ENCODE peak calls at places on chromosomes 12 and 14, in eight cellular contexts. Q, F, X, H, D, G, J and W are unnamed samples.

GRCh38 chr14:69945347-69945746 is 66.1 kb downstream of the SMOC1 start:
- DNase-seq in Q (no peak), F (no peak), X (no peak), H (no peak), D (no peak), G (no peak), J (no peak), W (no peak)

GRCh38 chr12:69000540-69001243 is 67.7 kb upstream of the CPM start:
- DNase-seq in Q (peak; percentile 70), F (no peak), X (no peak), H (no peak), D (no peak), G (no peak), J (no peak), W (no peak)

GRCh38 chr12:103401421-103401820 is 94.3 kb downstream of the C12orf42 start:
- DNase-seq in Q (no peak), F (peak; percentile 62), X (peak; percentile 7), H (no peak), D (peak; percentile 35), G (no peak), J (peak; percentile 9), W (no peak)

GRCh38 chr14:99318959-99319295 is 46.9 kb upstream of the BCL11B start:
- DNase-seq in Q (no peak), F (no peak), X (no peak), H (no peak), D (no peak), G (no peak), J (no peak), W (no peak)

GRCh38 chr12:125283521-125283920 is 218.3 kb downstream of the AACS start:
- DNase-seq in Q (no peak), F (no peak), X (no peak), H (no peak), D (no peak), G (no peak), J (no peak), W (no peak)

GRCh38 chr14:79809849-79810612 is 401.3 kb downstream of the DIO2 start:
- DNase-seq in Q (peak; percentile 41), F (peak; percentile 55), X (no peak), H (no peak), D (no peak), G (no peak), J (no peak), W (no peak)

GRCh38 chr14:105913221-105913620 is 386.8 kb downstream of the TMEM121 start:
- DNase-seq in Q (no peak), F (no peak), X (no peak), H (no peak), D (no peak), G (no peak), J (no peak), W (no peak)

GRCh38 chr12:80894179-80894578 is 43.6 kb downstream of the LIN7A start:
- DNase-seq in Q (no peak), F (no peak), X (no peak), H (no peak), D (no peak), G (no peak), J (no peak), W (no peak)

GRCh38 chr14:85293820-85294219 is 236.1 kb upstream of the FLRT2 start:
- DNase-seq in Q (no peak), F (no peak), X (no peak), H (no peak), D (no peak), G (no peak), J (no peak), W (no peak)

GRCh38 chr12:92764820-92765219 is 62.0 kb downstream of the PLEKHG7 start:
- DNase-seq in Q (peak; percentile 57), F (no peak), X (no peak), H (no peak), D (no peak), G (peak; percentile 10), J (no peak), W (no peak)

GRCh38 chr14:102418853-102419240 is 56.1 kb downstream of the TECPR2 start:
- DNase-seq in Q (no peak), F (no peak), X (no peak), H (no peak), D (no peak), G (no peak), J (no peak), W (no peak)

GRCh38 chr14:78836777-78837176 is 666.6 kb downstream of the NRXN3 start:
- DNase-seq in Q (peak; percentile 52), F (peak; percentile 76), X (peak; percentile 36), H (peak; percentile 17), D (peak; percentile 37), G (peak; percentile 53), J (peak; percentile 77), W (peak; percentile 21)

GRCh38 chr12:84757978-84758377 is 154.6 kb downstream of the SLC6A15 start:
- DNase-seq in Q (peak; percentile 50), F (no peak), X (no peak), H (no peak), D (no peak), G (no peak), J (no peak), W (no peak)

GRCh38 chr12:52907092-52907810 is 2.4 kb upstream of the KRT8 start:
- DNase-seq in Q (no peak), F (peak; percentile 70), X (no peak), H (no peak), D (peak; percentile 48), G (peak; percentile 84), J (no peak), W (peak; percentile 70)

GRCh38 chr14:72745546-72745945 is 148.4 kb downstream of the DPF3 start:
- DNase-seq in Q (peak; percentile 89), F (no peak), X (no peak), H (no peak), D (no peak), G (no peak), J (no peak), W (no peak)

GRCh38 chr12:114668151-114668891 is 15.7 kb downstream of the TBX3 start:
- DNase-seq in Q (peak; percentile 84), F (peak; percentile 91), X (peak; percentile 61), H (no peak), D (peak; percentile 93), G (peak; percentile 75), J (peak; percentile 70), W (peak; percentile 92)

GRCh38 chr12:93572712-93573551 is 457 bp downstream of the SOCS2 start:
- DNase-seq in Q (peak; percentile 23), F (no peak), X (no peak), H (no peak), D (no peak), G (peak; percentile 59), J (no peak), W (peak; percentile 32)

GRCh38 chr14:23364164-23364571 is 804 bp downstream of the EFS start:
- DNase-seq in Q (no peak), F (no peak), X (no peak), H (no peak), D (no peak), G (no peak), J (no peak), W (peak; percentile 81)

GRCh38 chr14:87467578-87467977 is 525.4 kb downstream of the GALC start:
- DNase-seq in Q (no peak), F (no peak), X (no peak), H (no peak), D (no peak), G (no peak), J (no peak), W (no peak)

GRCh38 chr14:87468531-87468930 is 524.5 kb downstream of the GALC start:
- DNase-seq in Q (no peak), F (no peak), X (no peak), H (no peak), D (no peak), G (no peak), J (no peak), W (no peak)
- TF ChIP-seq RAD21 in Q (no peak), F (no peak), X (no peak), H (no peak), D (no peak), G (no peak), J (no peak), W (no peak)

GRCh38 chr14:90605430-90605829 is 208.6 kb downstream of the CALM1 start:
- DNase-seq in Q (no peak), F (no peak), X (no peak), H (no peak), D (no peak), G (no peak), J (no peak), W (no peak)
- TF ChIP-seq RAD21 in Q (no peak), F (no peak), X (no peak), H (no peak), D (no peak), G (no peak), J (no peak), W (no peak)

GRCh38 chr12:86600664-86601231 is 344.6 kb upstream of the MGAT4C start:
- DNase-seq in Q (no peak), F (no peak), X (no peak), H (no peak), D (no peak), G (no peak), J (no peak), W (no peak)
- TF ChIP-seq RAD21 in Q (no peak), F (no peak), X (no peak), H (no peak), D (no peak), G (no peak), J (no peak), W (no peak)

GRCh38 chr14:59098377-59098776 is 90.1 kb upstream of the DAAM1 start:
- DNase-seq in Q (peak; percentile 98), F (peak; percentile 85), X (no peak), H (no peak), D (no peak), G (no peak), J (no peak), W (no peak)

GRCh38 chr14:59097681-59098080 is 90.8 kb upstream of the DAAM1 start:
- DNase-seq in Q (peak; percentile 56), F (peak; percentile 16), X (no peak), H (no peak), D (no peak), G (no peak), J (no peak), W (no peak)

GRCh38 chr14:59103396-59103795 is 85.1 kb upstream of the DAAM1 start:
- DNase-seq in Q (peak; percentile 71), F (no peak), X (no peak), H (no peak), D (no peak), G (no peak), J (no peak), W (no peak)

GRCh38 chr14:59100203-59100602 is 88.3 kb upstream of the DAAM1 start:
- DNase-seq in Q (no peak), F (no peak), X (no peak), H (no peak), D (no peak), G (no peak), J (no peak), W (no peak)

DNA sequence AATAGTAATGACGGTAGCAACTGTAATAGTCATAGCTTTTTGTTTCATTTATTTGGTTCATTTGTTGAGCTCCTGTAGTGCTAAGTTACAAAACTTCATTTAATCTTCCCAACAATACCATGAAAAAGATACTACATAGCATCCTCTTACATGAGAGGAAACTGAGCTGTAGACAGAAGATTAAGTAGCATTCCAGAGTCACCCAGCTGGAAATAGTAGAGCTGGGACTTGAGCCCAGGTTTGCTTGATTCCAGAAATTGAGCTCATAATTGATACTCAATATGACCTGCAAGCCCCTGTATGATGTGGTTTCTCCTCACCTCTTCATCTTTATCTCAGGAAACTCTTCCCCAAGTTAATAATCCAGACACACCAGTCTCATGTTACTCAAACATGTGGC is 87.0 kb upstream of the DAAM1 start:
- DNase-seq in Q (peak; percentile 47), F (no peak), X (no peak), H (no peak), D (no peak), G (no peak), J (no peak), W (no peak)
- TF ChIP-seq RAD21 in Q (no peak), F (no peak), X (no peak), H (no peak), D (no peak), G (no peak), J (no peak), W (no peak)